ENCODE peak calls at places on chromosomes 7 and 10, in four cellular contexts. V is NCI-H1105, L is ELR, O is naive B cell. A is an unnamed sample.

GRCh38 chr10:86706401-86706841 is 38.1 kb downstream of the LDB3 start:
- DNase-seq in V (no peak), L (no peak), O (no peak), A (no peak)

GRCh38 chr7:27492224-27492623 is 170.5 kb downstream of the HIBADH start:
- DNase-seq in V (no peak), L (no peak), O (no peak), A (no peak)

GRCh38 chr7:153537271-153537670 is 514.9 kb upstream of the DPP6 start:
- DNase-seq in V (no peak), L (no peak), O (no peak), A (no peak)

GRCh38 chr7:69864283-69864682 is 266.0 kb downstream of the AUTS2 start:
- DNase-seq in V (peak; percentile 24), L (no peak), O (no peak), A (no peak)

GRCh38 chr10:30042820-30043219 is 16.6 kb downstream of the JCAD start:
- DNase-seq in V (no peak), L (no peak), O (no peak), A (no peak)

GRCh38 chr10:6823770-6824169 is 243.7 kb upstream of the PRKCQ start:
- DNase-seq in V (no peak), L (no peak), O (no peak), A (no peak)

GRCh38 chr7:37943905-37944736 is 23.7 kb downstream of the EPDR1 start:
- DNase-seq in V (no peak), L (no peak), O (no peak), A (no peak)

GRCh38 chr7:39357648-39358047 is 208.6 kb upstream of the YAE1 start:
- DNase-seq in V (no peak), L (peak; percentile 6), O (no peak), A (no peak)

GRCh38 chr10:110326351-110327032 is 21.8 kb upstream of the SMNDC1 start:
- DNase-seq in V (no peak), L (peak; percentile 91), O (no peak), A (no peak)

GRCh38 chr7:29511851-29512250 is 51.8 kb upstream of the PRR15 start:
- DNase-seq in V (no peak), L (no peak), O (no peak), A (no peak)

GRCh38 chr7:123432601-123433000 is 101.8 kb downstream of the IQUB start:
- DNase-seq in V (no peak), L (no peak), O (no peak), A (no peak)

GRCh38 chr10:47277352-47278151 is 22.4 kb upstream of the GDF10 start:
- DNase-seq in V (no peak), L (no peak), O (no peak), A (no peak)

GRCh38 chr10:47207280-47207613 is 92.8 kb upstream of the GDF10 start:
- DNase-seq in V (no peak), L (no peak), O (no peak), A (no peak)

GRCh38 chr7:21044384-21044783 is 257.7 kb upstream of the SP8 start:
- DNase-seq in V (no peak), L (no peak), O (no peak), A (no peak)

GRCh38 chr7:156703773-156704482 is 63.4 kb downstream of the RNF32 start:
- DNase-seq in V (no peak), L (no peak), O (no peak), A (no peak)

GRCh38 chr7:16455591-16455990 is 9.9 kb downstream of the SOSTDC1 start:
- DNase-seq in V (no peak), L (no peak), O (no peak), A (no peak)

GRCh38 chr10:74011762-74012161 is 13.8 kb downstream of the VCL start:
- DNase-seq in V (no peak), L (peak; percentile 84), O (no peak), A (no peak)

GRCh38 chr7:46776790-46777189 is 805.1 kb downstream of the TNS3 start:
- DNase-seq in V (no peak), L (peak; percentile 58), O (no peak), A (no peak)

GRCh38 chr7:68246189-68246633 is 1249.6 kb downstream of the TYW1 start:
- DNase-seq in V (peak; percentile 95), L (no peak), O (no peak), A (no peak)

GRCh38 chr10:78899996-78900714 is 168.6 kb upstream of the ZMIZ1 start:
- DNase-seq in V (no peak), L (no peak), O (no peak), A (no peak)

GRCh38 chr10:126570631-126571170 is 99.8 kb downstream of the C10orf90 start:
- DNase-seq in V (no peak), L (peak; percentile 14), O (no peak), A (no peak)

GRCh38 chr10:69303632-69304035 is 25.3 kb downstream of the HK1 start:
- DNase-seq in V (no peak), L (peak; percentile 71), O (no peak), A (no peak)

GRCh38 chr10:13120786-13121499 is 21.0 kb downstream of the OPTN start:
- DNase-seq in V (no peak), L (no peak), O (no peak), A (no peak)

GRCh38 chr7:22640269-22640668 is 86.7 kb upstream of the IL6 start:
- DNase-seq in V (no peak), L (no peak), O (no peak), A (no peak)